ENCODE peak calls at places on chromosomes 13 and 19, in nine cellular contexts. L, Z, J, D, O, B, A, P and H are unnamed samples.

GRCh38 chr19:16369664-16370576 is 45.3 kb downstream of the KLF2 start:
- DNase-seq in J (no peak), Z (no peak), B (peak), D (peak), L (peak), O (no peak), A (peak), P (no peak), H (no peak)

GRCh38 chr13:40749327-40749726 is 21.7 kb downstream of the MRPS31 start:
- DNase-seq in A (no peak), O (no peak), B (no peak), D (no peak), Z (no peak), J (no peak), P (no peak), L (no peak), H (no peak)

GRCh38 chr13:98480915-98481510 is 95.9 kb downstream of the STK24 start:
- DNase-seq in B (peak), P (no peak), J (no peak), L (no peak), A (no peak), D (peak), O (no peak), Z (no peak), H (peak)

GRCh38 chr19:8069116-8069973 is 16.8 kb downstream of the CCL25 start:
- DNase-seq in P (peak), L (no peak), D (no peak), Z (no peak), J (no peak), A (no peak), O (no peak), B (no peak), H (no peak)

GRCh38 chr19:14090509-14091085 is at the start of gene SAMD1:
- DNase-seq in L (peak), O (no peak), Z (peak), J (peak), A (peak), B (peak), P (peak), D (peak), H (peak)

GRCh38 chr19:51179297-51179696 is 37.2 kb downstream of the SIGLEC7 start:
- DNase-seq in J (no peak), O (no peak), A (no peak), B (no peak), L (no peak), Z (no peak), P (no peak), D (no peak), H (no peak)

GRCh38 chr19:36064829-36065228 is 10.1 kb downstream of the WDR62 start:
- DNase-seq in Z (no peak), L (no peak), P (no peak), O (no peak), D (no peak), A (no peak), J (no peak), B (no peak), H (no peak)

GRCh38 chr19:13206581-13206980 is 56.4 kb downstream of the IER2 start:
- DNase-seq in Z (no peak), L (no peak), O (no peak), A (no peak), J (no peak), P (no peak), D (no peak), B (no peak), H (no peak)

GRCh38 chr19:12782424-12783225 is 7.3 kb upstream of the HOOK2 start:
- DNase-seq in J (peak), P (peak), Z (peak), L (peak), O (peak), A (peak), B (peak), D (peak), H (peak)

GRCh38 chr19:52102163-52102562 is 6.6 kb upstream of the ZNF841 start:
- DNase-seq in A (no peak), D (no peak), P (no peak), B (no peak), O (no peak), Z (no peak), L (no peak), J (no peak), H (no peak)

GRCh38 chr13:113028336-113029060 is 59.5 kb downstream of the MCF2L start:
- DNase-seq in O (no peak), A (no peak), J (no peak), L (no peak), D (no peak), P (no peak), B (no peak), Z (no peak), H (no peak)

GRCh38 chr19:30535011-30535410 is 162.8 kb downstream of the ZNF536 start:
- DNase-seq in Z (no peak), A (no peak), P (no peak), O (no peak), D (no peak), L (no peak), J (no peak), B (no peak), H (peak)